ENCODE peak calls at places on chromosomes 6 and 20, in nine cellular contexts. One of them, this sample, is unnamed.
A peak's percentile ranks its signal among the peaks of the same experiment; 100 is the strongest.

GRCh38 chr20:31536575-31536974 is 22.3 kb downstream of the HM13 start:
- DNase-seq in trophoblast cell: no peak
- DNase-seq in AG10803: no peak
- DNase-seq in neural progenitor cell: no peak
- DNase-seq in cardiac fibroblast: no peak
- DNase-seq in HepG2: no peak
- DNase-seq in GM23248: no peak
- DNase-seq in ovary: no peak
- DNase-seq in effector memory CD4-positive, alpha-beta T cell: no peak
- DNase-seq in this sample: no peak

GRCh38 chr6:161455848-161456247 is 182.0 kb upstream of the AGPAT4 start:
- DNase-seq in AG10803: no peak
- DNase-seq in ovary: no peak
- DNase-seq in GM23248: no peak
- DNase-seq in cardiac fibroblast: no peak
- DNase-seq in HepG2: no peak
- DNase-seq in neural progenitor cell: no peak
- DNase-seq in trophoblast cell: no peak
- DNase-seq in effector memory CD4-positive, alpha-beta T cell: no peak
- DNase-seq in this sample: no peak

GRCh38 chr6:24139080-24139479 is 13.1 kb downstream of the NRSN1 start:
- DNase-seq in AG10803: no peak
- DNase-seq in effector memory CD4-positive, alpha-beta T cell: no peak
- DNase-seq in neural progenitor cell: no peak
- DNase-seq in ovary: no peak
- DNase-seq in GM23248: no peak
- DNase-seq in trophoblast cell: no peak
- DNase-seq in HepG2: no peak
- DNase-seq in cardiac fibroblast: no peak
- DNase-seq in this sample: no peak

GRCh38 chr6:162177733-162178132 is 549.8 kb downstream of the PRKN start:
- DNase-seq in cardiac fibroblast: peak; percentile 31
- DNase-seq in ovary: no peak
- DNase-seq in AG10803: no peak
- DNase-seq in effector memory CD4-positive, alpha-beta T cell: no peak
- DNase-seq in HepG2: no peak
- DNase-seq in GM23248: peak; percentile 30
- DNase-seq in trophoblast cell: no peak
- DNase-seq in neural progenitor cell: peak; percentile 15
- DNase-seq in this sample: no peak

GRCh38 chr6:161847628-161848027 is 573.8 kb upstream of the AGPAT4 start:
- DNase-seq in cardiac fibroblast: no peak
- DNase-seq in neural progenitor cell: no peak
- DNase-seq in effector memory CD4-positive, alpha-beta T cell: no peak
- DNase-seq in AG10803: no peak
- DNase-seq in GM23248: no peak
- DNase-seq in trophoblast cell: no peak
- DNase-seq in HepG2: no peak
- DNase-seq in ovary: no peak
- DNase-seq in this sample: no peak

GRCh38 chr6:145875496-145876244 is 61.1 kb upstream of the FBXO30 start:
- DNase-seq in ovary: no peak
- DNase-seq in trophoblast cell: no peak
- DNase-seq in AG10803: peak; percentile 20
- DNase-seq in GM23248: peak; percentile 22
- DNase-seq in effector memory CD4-positive, alpha-beta T cell: no peak
- DNase-seq in neural progenitor cell: no peak
- DNase-seq in cardiac fibroblast: peak; percentile 26
- DNase-seq in HepG2: no peak
- DNase-seq in this sample: no peak

GRCh38 chr6:143598466-143599080 is 79.2 kb upstream of the PHACTR2 start:
- DNase-seq in HepG2: no peak
- DNase-seq in effector memory CD4-positive, alpha-beta T cell: peak; percentile 21
- DNase-seq in AG10803: no peak
- DNase-seq in ovary: no peak
- DNase-seq in GM23248: no peak
- DNase-seq in trophoblast cell: no peak
- DNase-seq in cardiac fibroblast: no peak
- DNase-seq in neural progenitor cell: no peak
- DNase-seq in this sample: no peak

GRCh38 chr20:44528309-44528708 is 6.4 kb upstream of the SERINC3 start:
- DNase-seq in GM23248: no peak
- DNase-seq in effector memory CD4-positive, alpha-beta T cell: no peak
- DNase-seq in ovary: no peak
- DNase-seq in AG10803: no peak
- DNase-seq in HepG2: no peak
- DNase-seq in neural progenitor cell: no peak
- DNase-seq in cardiac fibroblast: no peak
- DNase-seq in trophoblast cell: no peak
- DNase-seq in this sample: no peak

GRCh38 chr6:37155394-37156312 is 14.3 kb upstream of the PIM1 start:
- DNase-seq in ovary: no peak
- DNase-seq in AG10803: no peak
- DNase-seq in neural progenitor cell: no peak
- DNase-seq in effector memory CD4-positive, alpha-beta T cell: no peak
- DNase-seq in cardiac fibroblast: no peak
- DNase-seq in HepG2: no peak
- DNase-seq in GM23248: no peak
- DNase-seq in trophoblast cell: no peak
- DNase-seq in this sample: no peak

GRCh38 chr20:13009682-13010406 is 1.1 kb downstream of the SPTLC3 start:
- DNase-seq in trophoblast cell: peak; percentile 36
- DNase-seq in ovary: peak; percentile 26
- DNase-seq in cardiac fibroblast: peak; percentile 97
- DNase-seq in GM23248: peak; percentile 94
- DNase-seq in HepG2: peak; percentile 63
- DNase-seq in effector memory CD4-positive, alpha-beta T cell: no peak
- DNase-seq in neural progenitor cell: no peak
- DNase-seq in AG10803: peak; percentile 92
- DNase-seq in this sample: no peak

GRCh38 chr6:24520929-24521546 is 26.3 kb downstream of the ALDH5A1 start:
- DNase-seq in trophoblast cell: peak; percentile 44
- DNase-seq in HepG2: peak; percentile 62
- DNase-seq in neural progenitor cell: peak; percentile 67
- DNase-seq in cardiac fibroblast: peak; percentile 38
- DNase-seq in AG10803: peak; percentile 33
- DNase-seq in GM23248: peak; percentile 73
- DNase-seq in effector memory CD4-positive, alpha-beta T cell: no peak
- DNase-seq in ovary: no peak
- DNase-seq in this sample: peak; percentile 74

GRCh38 chr20:35275741-35276251 is 2.1 kb downstream of the MMP24OS start:
- DNase-seq in HepG2: no peak
- DNase-seq in neural progenitor cell: no peak
- DNase-seq in cardiac fibroblast: no peak
- DNase-seq in GM23248: no peak
- DNase-seq in ovary: no peak
- DNase-seq in trophoblast cell: no peak
- DNase-seq in effector memory CD4-positive, alpha-beta T cell: no peak
- DNase-seq in AG10803: no peak
- DNase-seq in this sample: no peak

GRCh38 chr6:82408952-82409421 is 45.4 kb downstream of the TPBG start:
- DNase-seq in effector memory CD4-positive, alpha-beta T cell: no peak
- DNase-seq in ovary: no peak
- DNase-seq in neural progenitor cell: no peak
- DNase-seq in GM23248: peak; percentile 79
- DNase-seq in AG10803: peak; percentile 64
- DNase-seq in trophoblast cell: peak; percentile 64
- DNase-seq in HepG2: no peak
- DNase-seq in cardiac fibroblast: peak; percentile 37
- DNase-seq in this sample: no peak

DNA sequence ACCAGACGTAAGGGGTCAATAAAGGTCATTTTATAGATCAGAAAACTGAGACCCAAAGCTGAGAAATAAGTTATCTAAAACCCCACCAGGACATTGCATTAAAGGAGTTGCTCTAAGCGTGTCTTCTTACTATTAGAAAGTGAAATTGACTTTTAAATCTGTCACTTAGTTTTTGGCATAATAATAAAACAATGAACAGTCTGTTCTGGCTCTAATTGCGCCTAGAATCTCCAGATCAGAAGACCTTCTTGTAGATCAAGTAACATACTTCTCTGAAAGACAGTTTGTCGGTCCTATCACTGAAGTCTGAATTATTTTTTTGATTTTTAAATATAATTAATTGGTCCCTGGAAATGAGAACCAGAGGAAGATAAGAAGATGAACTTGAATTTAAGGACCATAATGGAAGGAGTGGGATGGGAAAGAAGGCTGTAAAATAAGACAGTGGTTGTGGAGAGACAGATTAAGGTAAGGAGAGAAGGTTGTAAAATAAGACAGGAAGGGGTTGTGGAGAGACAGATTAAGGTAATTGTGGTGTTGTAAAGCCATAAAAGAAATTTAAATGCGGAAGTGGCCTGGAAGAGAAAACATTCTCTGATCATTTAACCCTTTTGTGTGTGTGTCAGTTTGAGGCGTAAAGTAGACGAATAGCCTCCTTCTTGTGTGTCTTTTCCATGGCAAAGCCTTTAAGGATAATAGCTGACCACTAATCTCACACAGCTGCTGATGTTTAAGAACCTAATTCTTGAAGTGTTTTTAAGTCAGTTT is 20.0 kb downstream of the TOP1 start:
- DNase-seq in AG10803: peak; percentile 25
- DNase-seq in neural progenitor cell: peak; percentile 57
- DNase-seq in HepG2: no peak
- DNase-seq in cardiac fibroblast: no peak
- DNase-seq in effector memory CD4-positive, alpha-beta T cell: no peak
- DNase-seq in trophoblast cell: no peak
- DNase-seq in ovary: no peak
- DNase-seq in GM23248: no peak
- DNase-seq in this sample: no peak
- H3K4me3 ChIP-seq in AG10803: peak overlapping the region; percentile 35
- H3K4me3 ChIP-seq in neural progenitor cell: no peak overlapping the region
- H3K4me3 ChIP-seq in HepG2: no peak overlapping the region
- H3K4me3 ChIP-seq in cardiac fibroblast: peak overlapping the region; percentile 39
- H3K4me3 ChIP-seq in effector memory CD4-positive, alpha-beta T cell: peak overlapping the region; percentile 45
- H3K4me3 ChIP-seq in trophoblast cell: no peak overlapping the region
- H3K4me3 ChIP-seq in ovary: no peak overlapping the region
- H3K4me3 ChIP-seq in GM23248: peak overlapping the region; percentile 75
- H3K4me3 ChIP-seq in this sample: peak overlapping the region; percentile 40

DNA sequence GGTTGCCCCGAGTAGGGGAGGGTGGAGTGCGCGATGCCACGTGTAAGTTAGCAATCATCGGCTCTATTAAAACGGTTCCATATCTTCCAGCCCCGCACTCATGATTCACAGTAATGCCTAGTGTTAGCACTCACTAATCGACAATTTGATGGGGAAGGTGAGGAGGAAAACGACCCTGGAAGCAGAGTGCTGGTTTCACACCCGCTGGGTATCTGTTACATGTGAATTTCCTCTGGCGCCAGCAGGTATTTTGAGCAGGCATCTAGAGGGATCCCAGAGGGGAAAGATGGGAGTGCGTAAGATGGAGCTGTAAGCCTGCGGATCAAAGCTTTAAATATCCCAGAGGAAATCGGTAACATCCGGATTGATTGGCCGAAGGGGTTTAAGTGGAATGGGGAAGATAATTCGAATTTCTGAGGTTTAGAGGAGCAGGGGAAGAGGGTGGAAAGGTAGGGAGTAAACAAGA is 34.7 kb upstream of the TCF21 start:
- DNase-seq in trophoblast cell: no peak
- DNase-seq in AG10803: no peak
- DNase-seq in neural progenitor cell: peak; percentile 49
- DNase-seq in effector memory CD4-positive, alpha-beta T cell: no peak
- DNase-seq in cardiac fibroblast: no peak
- DNase-seq in HepG2: no peak
- DNase-seq in ovary: no peak
- DNase-seq in GM23248: no peak
- DNase-seq in this sample: no peak
- H3K4me3 ChIP-seq in trophoblast cell: no peak overlapping the region
- H3K4me3 ChIP-seq in AG10803: peak overlapping the region; percentile 28
- H3K4me3 ChIP-seq in neural progenitor cell: peak overlapping the region; percentile 53
- H3K4me3 ChIP-seq in effector memory CD4-positive, alpha-beta T cell: no peak overlapping the region
- H3K4me3 ChIP-seq in cardiac fibroblast: peak overlapping the region; percentile 45
- H3K4me3 ChIP-seq in HepG2: peak overlapping the region; percentile 52
- H3K4me3 ChIP-seq in ovary: no peak overlapping the region
- H3K4me3 ChIP-seq in GM23248: no peak overlapping the region
- H3K4me3 ChIP-seq in this sample: no peak overlapping the region

DNA sequence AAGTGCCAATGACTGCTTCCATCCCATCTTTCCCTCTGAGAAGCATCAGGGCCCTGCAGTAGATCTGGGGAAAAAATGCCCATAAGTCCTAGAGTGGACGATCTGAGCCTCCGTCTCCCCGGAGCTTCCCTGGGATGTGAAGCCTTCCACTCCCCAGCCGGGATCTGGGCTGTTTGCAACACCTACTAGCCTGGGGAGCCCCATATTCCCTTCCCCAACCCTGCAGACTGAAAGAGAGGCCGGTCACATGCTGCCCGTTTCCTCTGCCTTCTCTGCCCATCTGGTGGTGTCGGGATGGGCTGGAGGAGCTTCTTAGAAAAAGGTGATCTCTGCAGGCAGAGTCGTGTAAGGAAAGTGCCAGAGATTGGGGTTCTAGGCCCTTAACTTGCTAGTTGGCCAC is 1.1 kb downstream of the SNPH start:
- DNase-seq in cardiac fibroblast: no peak
- DNase-seq in HepG2: no peak
- DNase-seq in neural progenitor cell: peak; percentile 11
- DNase-seq in ovary: no peak
- DNase-seq in AG10803: no peak
- DNase-seq in trophoblast cell: no peak
- DNase-seq in effector memory CD4-positive, alpha-beta T cell: no peak
- DNase-seq in GM23248: peak; percentile 20
- DNase-seq in this sample: no peak
- H3K4me3 ChIP-seq in cardiac fibroblast: peak overlapping the region; percentile 76
- H3K4me3 ChIP-seq in HepG2: no peak overlapping the region
- H3K4me3 ChIP-seq in neural progenitor cell: peak overlapping the region; percentile 81
- H3K4me3 ChIP-seq in ovary: peak overlapping the region; percentile 59
- H3K4me3 ChIP-seq in AG10803: peak overlapping the region; percentile 62
- H3K4me3 ChIP-seq in trophoblast cell: no peak overlapping the region
- H3K4me3 ChIP-seq in effector memory CD4-positive, alpha-beta T cell: no peak overlapping the region
- H3K4me3 ChIP-seq in GM23248: peak overlapping the region; percentile 76
- H3K4me3 ChIP-seq in this sample: peak overlapping the region; percentile 86

GRCh38 chr20:3808544-3808943 is 11.8 kb upstream of the AP5S1 start:
- DNase-seq in cardiac fibroblast: no peak
- DNase-seq in neural progenitor cell: no peak
- DNase-seq in effector memory CD4-positive, alpha-beta T cell: no peak
- DNase-seq in trophoblast cell: no peak
- DNase-seq in AG10803: no peak
- DNase-seq in GM23248: no peak
- DNase-seq in HepG2: no peak
- DNase-seq in ovary: no peak
- DNase-seq in this sample: no peak
- H3K4me3 ChIP-seq in cardiac fibroblast: no peak overlapping the region
- H3K4me3 ChIP-seq in neural progenitor cell: no peak overlapping the region
- H3K4me3 ChIP-seq in effector memory CD4-positive, alpha-beta T cell: no peak overlapping the region
- H3K4me3 ChIP-seq in trophoblast cell: no peak overlapping the region
- H3K4me3 ChIP-seq in AG10803: no peak overlapping the region
- H3K4me3 ChIP-seq in GM23248: peak overlapping the region; percentile 36
- H3K4me3 ChIP-seq in HepG2: no peak overlapping the region
- H3K4me3 ChIP-seq in ovary: no peak overlapping the region
- H3K4me3 ChIP-seq in this sample: peak overlapping the region; percentile 28

DNA sequence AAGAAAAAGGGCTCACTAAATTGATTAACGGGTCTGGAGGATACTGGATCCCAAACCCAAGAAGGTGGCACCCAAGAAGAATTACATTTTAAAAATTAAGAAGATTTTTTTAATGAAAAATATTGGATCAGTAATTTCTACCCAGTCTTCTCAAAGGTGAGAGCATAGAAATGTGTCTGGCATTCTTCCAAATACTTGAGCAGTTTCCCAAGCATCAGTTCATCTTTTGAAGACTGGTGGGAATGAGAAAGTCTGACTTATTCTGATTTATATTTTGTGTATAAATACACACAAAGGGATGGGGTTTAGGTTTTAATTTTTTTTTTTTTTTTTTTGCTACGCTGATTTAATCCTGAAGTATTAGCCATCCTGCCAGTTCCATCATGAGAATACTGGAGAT is 3.3 kb downstream of the MGME1 start:
- DNase-seq in HepG2: no peak
- DNase-seq in neural progenitor cell: no peak
- DNase-seq in effector memory CD4-positive, alpha-beta T cell: no peak
- DNase-seq in trophoblast cell: no peak
- DNase-seq in GM23248: no peak
- DNase-seq in AG10803: no peak
- DNase-seq in ovary: no peak
- DNase-seq in cardiac fibroblast: no peak
- DNase-seq in this sample: no peak
- H3K4me3 ChIP-seq in HepG2: peak overlapping the region; percentile 89
- H3K4me3 ChIP-seq in neural progenitor cell: peak overlapping the region; percentile 88
- H3K4me3 ChIP-seq in effector memory CD4-positive, alpha-beta T cell: peak overlapping the region; percentile 7
- H3K4me3 ChIP-seq in trophoblast cell: no peak overlapping the region
- H3K4me3 ChIP-seq in GM23248: peak overlapping the region; percentile 99
- H3K4me3 ChIP-seq in AG10803: peak overlapping the region; percentile 39
- H3K4me3 ChIP-seq in ovary: no peak overlapping the region
- H3K4me3 ChIP-seq in cardiac fibroblast: peak overlapping the region; percentile 76
- H3K4me3 ChIP-seq in this sample: peak overlapping the region; percentile 97

This sample was measured in psoas muscle.